ENCODE peak calls at places on chromosomes 7 and 10, in ten cellular contexts. P, M, G, L, C, K, X, S, E and Q are unnamed samples.

GRCh38 chr7:129786179-129786514 is 166.6 kb downstream of the UBE2H start:
- DNase-seq in S (peak), P (no peak), L (no peak), M (no peak), C (no peak), G (no peak), X (no peak), E (no peak), K (no peak), Q (no peak)

GRCh38 chr7:43954524-43955228 is 28.4 kb downstream of the UBE2D4 start:
- DNase-seq in E (no peak), S (peak), X (no peak), C (peak), K (peak), L (peak), G (no peak), M (no peak), P (no peak), Q (peak)

GRCh38 chr10:131658476-131659110 is 242.2 kb upstream of the PPP2R2D start:
- DNase-seq in E (no peak), K (no peak), P (no peak), X (no peak), M (no peak), G (no peak), L (no peak), S (no peak), C (no peak), Q (no peak)

GRCh38 chr10:25441270-25441669 is 266.5 kb downstream of the GPR158 start:
- DNase-seq in P (no peak), C (no peak), G (no peak), X (no peak), L (no peak), K (no peak), E (no peak), M (no peak), S (no peak), Q (no peak)

GRCh38 chr7:136652635-136653370 is 215.6 kb upstream of the CHRM2 start:
- DNase-seq in E (no peak), C (no peak), S (no peak), G (no peak), M (no peak), P (no peak), X (no peak), K (no peak), L (no peak), Q (peak)

GRCh38 chr7:137142376-137142775 is 201.2 kb downstream of the PTN start:
- DNase-seq in E (no peak), K (no peak), S (no peak), G (no peak), C (no peak), M (no peak), P (no peak), X (no peak), L (no peak), Q (peak)

GRCh38 chr10:34022195-34022594 is 687.7 kb upstream of the NRP1 start:
- DNase-seq in G (no peak), P (no peak), C (no peak), E (no peak), M (no peak), L (no peak), X (no peak), K (no peak), S (no peak), Q (peak)

GRCh38 chr7:88337556-88337955 is 30.9 kb upstream of the STEAP4 start:
- DNase-seq in G (no peak), M (no peak), E (no peak), C (no peak), X (no peak), L (no peak), P (no peak), S (no peak), K (no peak), Q (peak)

GRCh38 chr10:120715214-120715613 is 135.9 kb upstream of the WDR11 start:
- DNase-seq in P (no peak), S (no peak), M (no peak), E (no peak), G (no peak), X (no peak), C (no peak), L (no peak), K (no peak), Q (no peak)

GRCh38 chr7:66837007-66837406 is 84.0 kb upstream of the TMEM248 start:
- DNase-seq in M (peak), L (no peak), E (no peak), S (peak), G (no peak), C (peak), P (no peak), X (peak), K (peak), Q (no peak)

GRCh38 chr10:94066411-94066810 is 72.7 kb downstream of the PLCE1 start:
- DNase-seq in L (no peak), C (no peak), M (no peak), G (no peak), P (no peak), X (no peak), S (peak), E (no peak), K (peak), Q (peak)

GRCh38 chr10:6657669-6658068 is 77.6 kb upstream of the PRKCQ start:
- DNase-seq in K (no peak), X (no peak), L (no peak), S (no peak), E (no peak), M (no peak), C (no peak), G (no peak), P (no peak), Q (no peak)

GRCh38 chr7:102455596-102455995 is 9.1 kb downstream of the ALKBH4 start:
- DNase-seq in L (no peak), G (no peak), E (no peak), X (no peak), M (no peak), K (no peak), C (no peak), P (no peak), S (no peak), Q (no peak)

GRCh38 chr7:112484671-112485097 is 3.9 kb downstream of the LSMEM1 start:
- DNase-seq in M (no peak), L (no peak), C (peak), K (no peak), X (no peak), P (no peak), S (no peak), G (no peak), E (no peak), Q (peak)

GRCh38 chr10:11610855-11611247 is 599 bp downstream of the USP6NL start:
- DNase-seq in S (peak), L (peak), M (peak), K (peak), C (no peak), P (no peak), E (no peak), G (peak), X (peak), Q (peak)

GRCh38 chr7:142598297-142598696 is 151.0 kb upstream of the PRSS1 start:
- DNase-seq in K (no peak), G (no peak), S (no peak), L (no peak), C (no peak), E (no peak), M (no peak), P (no peak), X (no peak), Q (no peak)

GRCh38 chr10:88938938-88939337 is 13.6 kb downstream of the ACTA2 start:
- DNase-seq in L (no peak), X (no peak), P (no peak), M (no peak), S (no peak), G (no peak), C (no peak), K (no peak), E (no peak), Q (no peak)

GRCh38 chr7:75732764-75733630 is 5.7 kb downstream of the HIP1 start:
- DNase-seq in C (peak), X (no peak), L (no peak), K (no peak), M (no peak), G (no peak), P (no peak), E (no peak), S (no peak), Q (peak)

GRCh38 chr7:115332691-115333090 is 410.8 kb downstream of the MDFIC start:
- DNase-seq in C (no peak), X (no peak), G (no peak), M (no peak), L (no peak), K (no peak), S (no peak), P (no peak), E (no peak), Q (peak)

GRCh38 chr7:158109364-158110033 is 478.1 kb downstream of the PTPRN2 start:
- DNase-seq in C (no peak), K (no peak), G (no peak), L (no peak), E (no peak), X (no peak), S (no peak), P (no peak), M (no peak), Q (peak)

GRCh38 chr7:95394370-95394769 is 1.8 kb downstream of the PON3 start:
- DNase-seq in C (no peak), P (no peak), M (no peak), E (no peak), K (no peak), S (no peak), G (no peak), X (no peak), L (no peak), Q (no peak)

GRCh38 chr7:106895246-106895864 is 30.3 kb downstream of the PIK3CG start:
- DNase-seq in X (peak), L (no peak), G (no peak), M (peak), K (no peak), E (no peak), C (no peak), S (no peak), P (no peak), Q (no peak)

GRCh38 chr7:19754521-19755116 is 18.8 kb downstream of the TMEM196 start:
- DNase-seq in G (no peak), K (peak), L (no peak), X (no peak), C (peak), M (no peak), E (no peak), S (peak), P (no peak), Q (peak)

GRCh38 chr10:123760648-123761428 is 94.7 kb downstream of the GPR26 start:
- DNase-seq in P (no peak), C (no peak), S (no peak), M (no peak), L (no peak), G (no peak), K (no peak), X (no peak), E (no peak), Q (no peak)

GRCh38 chr7:41993173-41993867 is 243.7 kb downstream of the GLI3 start:
- DNase-seq in G (no peak), L (no peak), X (no peak), S (peak), C (no peak), E (no peak), K (no peak), M (no peak), P (no peak), Q (peak)

GRCh38 chr7:100477871-100478248 is 1.2 kb downstream of the TSC22D4 start:
- DNase-seq in G (no peak), X (peak), C (no peak), M (no peak), P (no peak), L (no peak), K (no peak), E (no peak), S (no peak), Q (peak)

GRCh38 chr10:8840356-8840755 is 785.9 kb downstream of the GATA3 start:
- DNase-seq in X (no peak), E (no peak), K (no peak), G (no peak), L (no peak), M (no peak), P (no peak), S (no peak), C (no peak), Q (no peak)

GRCh38 chr10:73110345-73110849 is at the start of gene NUDT13:
- DNase-seq in C (peak), S (peak), E (peak), G (peak), L (peak), K (peak), P (peak), X (peak), M (peak), Q (peak)

GRCh38 chr7:31850601-31851000 is 163.6 kb downstream of the PPP1R17 start:
- DNase-seq in G (no peak), S (no peak), E (no peak), X (no peak), M (no peak), P (no peak), L (no peak), K (no peak), C (no peak), Q (peak)

GRCh38 chr7:128017880-128018845 is 13.1 kb downstream of the LRRC4 start:
- DNase-seq in C (no peak), P (no peak), K (no peak), L (no peak), M (no peak), X (no peak), S (no peak), E (no peak), G (no peak), Q (peak)

GRCh38 chr7:151756076-151756731 is 120.7 kb downstream of the PRKAG2 start:
- DNase-seq in P (no peak), E (peak), K (no peak), S (no peak), L (peak), C (peak), M (no peak), X (peak), G (peak), Q (peak)

GRCh38 chr10:89785095-89785494 is 83.7 kb downstream of the KIF20B start:
- DNase-seq in K (no peak), L (no peak), C (no peak), S (no peak), E (no peak), M (no peak), G (no peak), P (no peak), X (no peak), Q (no peak)